ENCODE peak calls at places on chromosome 5, in ten cellular contexts. X, I, N, O, A, S, D, H, M and F are unnamed samples.

GRCh38 chr5:109718632-109719031 is 28.9 kb downstream of the MAN2A1 start:
- DNase-seq in S (no peak), I (no peak), H (no peak), D (no peak), A (no peak), N (no peak), M (no peak), X (no peak), O (peak; percentile 15), F (no peak)

GRCh38 chr5:179864686-179865085 is 6.1 kb upstream of the MRNIP start:
- DNase-seq in O (no peak), X (no peak), H (no peak), S (no peak), D (no peak), M (no peak), I (no peak), A (no peak), N (no peak), F (no peak)

GRCh38 chr5:865771-866170 is 15.0 kb upstream of the ZDHHC11 start:
- DNase-seq in H (no peak), I (no peak), A (no peak), D (no peak), X (no peak), N (no peak), S (no peak), O (no peak), M (no peak), F (no peak)

GRCh38 chr5:154273028-154273617 is 82.6 kb downstream of the GALNT10 start:
- DNase-seq in A (no peak), D (no peak), H (no peak), I (no peak), S (no peak), O (no peak), M (peak; percentile 39), N (no peak), X (no peak), F (peak; percentile 31)

GRCh38 chr5:129387944-129388343 is 72.2 kb upstream of the ADAMTS19 start:
- DNase-seq in X (no peak), N (no peak), D (no peak), M (no peak), O (no peak), A (no peak), I (no peak), S (no peak), H (no peak), F (no peak)

GRCh38 chr5:142904421-142904820 is 134.2 kb downstream of the ARHGAP26 start:
- DNase-seq in D (no peak), N (no peak), I (no peak), X (no peak), M (no peak), O (no peak), A (no peak), S (no peak), H (no peak), F (no peak)

GRCh38 chr5:149790276-149790675 is 60.2 kb downstream of the PPARGC1B start:
- DNase-seq in O (no peak), N (no peak), D (no peak), S (no peak), X (no peak), M (no peak), H (no peak), A (no peak), I (no peak), F (no peak)

GRCh38 chr5:123844873-123845272 is 332.9 kb downstream of the CSNK1G3 start:
- DNase-seq in H (no peak), D (no peak), S (no peak), M (no peak), X (no peak), I (no peak), N (no peak), A (no peak), O (no peak), F (no peak)

GRCh38 chr5:170632985-170633234 is 129.1 kb downstream of the KCNIP1 start:
- DNase-seq in A (no peak), N (peak; percentile 93), D (peak; percentile 16), S (no peak), O (no peak), I (no peak), M (peak; percentile 87), X (peak; percentile 34), H (peak; percentile 62), F (peak; percentile 87)

GRCh38 chr5:32869216-32869615 is 158.1 kb downstream of the NPR3 start:
- DNase-seq in H (no peak), M (no peak), X (no peak), I (no peak), N (no peak), S (peak; percentile 7), A (no peak), D (no peak), O (no peak), F (no peak)

GRCh38 chr5:10445352-10445751 is 3.7 kb downstream of the ROPN1L start:
- DNase-seq in S (no peak), N (no peak), M (no peak), D (no peak), O (no peak), X (no peak), H (no peak), A (no peak), I (no peak), F (no peak)

GRCh38 chr5:129410488-129410887 is 49.6 kb upstream of the ADAMTS19 start:
- DNase-seq in D (no peak), N (no peak), I (no peak), H (no peak), S (no peak), A (no peak), X (no peak), O (no peak), M (no peak), F (no peak)

GRCh38 chr5:78300464-78301045 is 6.1 kb upstream of the AP3B1 start:
- DNase-seq in N (no peak), A (no peak), O (no peak), D (no peak), X (no peak), M (no peak), I (no peak), H (no peak), S (no peak), F (no peak)

GRCh38 chr5:169107316-169107715 is 193.6 kb downstream of the SLIT3 start:
- DNase-seq in I (no peak), M (no peak), N (no peak), D (no peak), A (peak; percentile 45), O (no peak), H (no peak), X (no peak), S (no peak), F (no peak)

GRCh38 chr5:129431406-129431805 is 28.7 kb upstream of the ADAMTS19 start:
- DNase-seq in X (no peak), A (no peak), M (no peak), O (no peak), I (no peak), H (no peak), S (no peak), D (no peak), N (no peak), F (no peak)

GRCh38 chr5:177124486-177124991 is 9.0 kb upstream of the NSD1 start:
- DNase-seq in D (no peak), S (no peak), M (peak; percentile 67), X (no peak), O (no peak), N (no peak), I (no peak), A (no peak), H (no peak), F (no peak)

GRCh38 chr5:81247441-81247972 is 14.4 kb downstream of the CKMT2 start:
- DNase-seq in A (no peak), I (no peak), N (no peak), M (no peak), S (peak; percentile 13), O (peak; percentile 88), H (no peak), X (no peak), D (no peak), F (no peak)

GRCh38 chr5:126516133-126516532 is 78.9 kb downstream of the ALDH7A1 start:
- DNase-seq in N (peak; percentile 66), O (no peak), S (peak; percentile 61), D (no peak), A (no peak), I (peak; percentile 37), M (no peak), H (no peak), X (no peak), F (no peak)

GRCh38 chr5:153974131-153974812 is 64.4 kb downstream of the FAM114A2 start:
- DNase-seq in X (no peak), H (no peak), A (peak; percentile 23), N (peak; percentile 48), D (no peak), I (no peak), S (peak; percentile 6), M (peak; percentile 59), O (no peak), F (peak; percentile 64)

GRCh38 chr5:10607666-10608442 is 44.0 kb downstream of the ANKRD33B start:
- DNase-seq in M (peak; percentile 48), H (no peak), S (no peak), X (no peak), I (no peak), N (no peak), O (no peak), A (peak; percentile 73), D (no peak), F (peak; percentile 52)

GRCh38 chr5:113510836-113511451 is 2.5 kb upstream of the YTHDC2 start:
- DNase-seq in I (no peak), N (peak; percentile 27), S (no peak), M (peak; percentile 32), A (no peak), O (peak; percentile 30), X (no peak), D (no peak), H (no peak), F (peak; percentile 17)

GRCh38 chr5:35860686-35861085 is 4.0 kb downstream of the IL7R start:
- DNase-seq in O (no peak), I (no peak), D (no peak), N (no peak), S (no peak), A (no peak), H (no peak), M (no peak), X (no peak), F (no peak)

GRCh38 chr5:119031905-119032304 is 39.0 kb upstream of the DMXL1 start:
- DNase-seq in I (no peak), O (no peak), S (no peak), A (peak; percentile 80), D (no peak), X (no peak), N (no peak), H (no peak), M (peak; percentile 49), F (peak; percentile 51)